ENCODE peak calls at places on chromosomes 3 and 15, in ten cellular contexts. H, E, A, K, B, W, U, S, Y and Q are unnamed samples.

GRCh38 chr3:37256447-37256846 is 82.1 kb upstream of the LRRFIP2 start:
- DNase-seq in H (peak), E (no peak), A (no peak), K (no peak), B (peak), W (no peak), U (no peak), S (no peak), Y (no peak), Q (no peak)

GRCh38 chr3:195895078-195895899 is 13.1 kb downstream of the TNK2 start:
- DNase-seq in H (peak), E (peak), A (peak), K (peak), B (peak), W (peak), U (peak), S (peak), Y (no peak), Q (peak)

GRCh38 chr3:71384393-71384792 is 199.1 kb downstream of the FOXP1 start:
- DNase-seq in H (no peak), E (no peak), A (no peak), K (no peak), B (no peak), W (no peak), U (no peak), S (no peak), Y (no peak), Q (no peak)

GRCh38 chr3:93855406-93855805 is 118.3 kb downstream of the PROS1 start:
- DNase-seq in H (no peak), E (no peak), A (no peak), K (no peak), B (no peak), W (no peak), U (no peak), S (no peak), Y (no peak), Q (no peak)

GRCh38 chr3:101725192-101725889 is 927 bp downstream of the CEP97 start:
- DNase-seq in H (peak), E (no peak), A (peak), K (peak), B (peak), W (peak), U (peak), S (no peak), Y (peak), Q (peak)

GRCh38 chr15:60083318-60083717 is 79.2 kb downstream of the FOXB1 start:
- DNase-seq in H (no peak), E (no peak), A (no peak), K (no peak), B (peak), W (no peak), U (no peak), S (no peak), Y (no peak), Q (no peak)

GRCh38 chr15:37088436-37088835 is 11.9 kb downstream of the MEIS2 start:
- DNase-seq in H (no peak), E (no peak), A (no peak), K (no peak), B (no peak), W (no peak), U (no peak), S (no peak), Y (no peak), Q (no peak)

GRCh38 chr3:25281041-25281842 is 146.8 kb upstream of the RARB start:
- DNase-seq in H (no peak), E (no peak), A (no peak), K (no peak), B (no peak), W (peak), U (no peak), S (no peak), Y (no peak), Q (no peak)

GRCh38 chr15:62663547-62663946 is 379.0 kb upstream of the TPM1 start:
- DNase-seq in H (no peak), E (no peak), A (no peak), K (no peak), B (no peak), W (no peak), U (no peak), S (no peak), Y (no peak), Q (no peak)

GRCh38 chr15:68319997-68320396 is 42.5 kb downstream of the FEM1B start:
- DNase-seq in H (no peak), E (no peak), A (no peak), K (no peak), B (no peak), W (no peak), U (no peak), S (peak), Y (no peak), Q (no peak)

GRCh38 chr3:26931891-26932290 is 309.3 kb downstream of the LRRC3B start:
- DNase-seq in H (no peak), E (no peak), A (no peak), K (no peak), B (no peak), W (no peak), U (no peak), S (no peak), Y (no peak), Q (no peak)

GRCh38 chr15:48913141-48913540 is 35.2 kb downstream of the EID1 start:
- DNase-seq in H (no peak), E (no peak), A (no peak), K (no peak), B (no peak), W (no peak), U (no peak), S (no peak), Y (no peak), Q (no peak)

GRCh38 chr3:126538316-126538715 is 14.4 kb downstream of the CHST13 start:
- DNase-seq in H (no peak), E (no peak), A (no peak), K (no peak), B (no peak), W (no peak), U (no peak), S (peak), Y (no peak), Q (no peak)